ENCODE peak calls at places on chromosome 18, in seven cellular contexts. O is CD4-positive, CD25-positive, alpha-beta regulatory T cell; D is skeletal muscle cell; N is AG10803; R is neural progenitor cell; X is fibroblast of mammary gland; U is transverse colon. C is an unnamed sample.

GRCh38 chr18:49988101-49988500 is 174.8 kb upstream of the ACAA2 start:
- DNase-seq in D (no peak), R (no peak), U (no peak), N (no peak), X (no peak), O (no peak), C (no peak)

GRCh38 chr18:10343778-10344177 is 110.7 kb upstream of the APCDD1 start:
- DNase-seq in N (no peak), O (no peak), U (no peak), D (no peak), X (no peak), R (no peak), C (no peak)

GRCh38 chr18:23871410-23871809 is 143.1 kb upstream of the TTC39C start:
- DNase-seq in D (no peak), U (peak), N (no peak), R (peak), O (peak), X (no peak), C (no peak)

GRCh38 chr18:36688020-36688965 is 140.5 kb downstream of the TPGS2 start:
- DNase-seq in O (peak), D (no peak), X (peak), R (peak), N (peak), U (peak), C (peak)

GRCh38 chr18:28904789-28905364 is 727.9 kb upstream of the CDH2 start:
- DNase-seq in R (no peak), U (no peak), O (no peak), X (no peak), D (no peak), N (no peak), C (no peak)

GRCh38 chr18:22977847-22978701 is 44.9 kb downstream of the RBBP8 start:
- DNase-seq in N (peak), X (peak), D (peak), U (no peak), R (no peak), O (peak), C (peak)

GRCh38 chr18:61001138-61001537 is 332.1 kb upstream of the CDH20 start:
- DNase-seq in N (no peak), R (no peak), D (peak), U (no peak), O (no peak), X (peak), C (no peak)

GRCh38 chr18:75408554-75409506 is 18.7 kb downstream of the SMIM21 start:
- DNase-seq in O (no peak), R (no peak), X (peak), D (peak), N (peak), U (no peak), C (peak)

GRCh38 chr18:31064130-31064529 is 21.6 kb upstream of the DSC3 start:
- DNase-seq in U (no peak), N (no peak), X (peak), O (no peak), D (no peak), R (no peak), C (no peak)

GRCh38 chr18:13464432-13465125 is 246.0 kb downstream of the LDLRAD4 start:
- DNase-seq in D (no peak), X (no peak), N (no peak), U (peak), O (peak), R (no peak), C (no peak)

GRCh38 chr18:74689251-74689650 is 91.6 kb downstream of the ZNF407 start:
- DNase-seq in R (no peak), U (no peak), X (peak), O (no peak), N (peak), D (peak), C (peak)

GRCh38 chr18:459801-460200 is 40.7 kb downstream of the COLEC12 start:
- DNase-seq in D (no peak), X (peak), U (no peak), O (no peak), N (no peak), R (no peak), C (no peak)

DNA sequence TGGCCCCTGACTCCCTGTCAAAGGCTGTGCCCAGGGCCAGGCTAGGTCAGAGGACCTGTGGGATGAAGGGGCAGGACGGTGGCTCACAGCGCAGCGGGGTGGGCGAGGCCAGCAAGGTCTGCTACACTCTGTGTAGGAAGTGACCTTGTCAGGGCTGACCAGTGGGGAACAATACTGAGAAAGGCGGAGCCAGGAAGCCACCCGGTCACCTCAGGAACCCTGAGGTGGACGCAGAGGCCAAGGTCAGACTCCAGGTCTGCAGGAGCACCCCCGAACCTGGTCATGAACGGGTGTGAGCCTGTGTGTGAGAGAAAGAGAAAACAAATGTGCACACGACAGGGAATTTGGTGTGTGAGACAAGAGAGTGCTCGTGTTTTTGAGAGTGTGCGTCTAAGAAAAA is 72.3 kb downstream of the SMAD7 start:
- DNase-seq in D (no peak), N (no peak), X (no peak), U (no peak), O (no peak), R (no peak), C (no peak)
- H3K4me3 ChIP-seq in D (no peak), N (no peak), X (no peak), U (no peak), O (no peak), R (no peak), C (no peak)

DNA sequence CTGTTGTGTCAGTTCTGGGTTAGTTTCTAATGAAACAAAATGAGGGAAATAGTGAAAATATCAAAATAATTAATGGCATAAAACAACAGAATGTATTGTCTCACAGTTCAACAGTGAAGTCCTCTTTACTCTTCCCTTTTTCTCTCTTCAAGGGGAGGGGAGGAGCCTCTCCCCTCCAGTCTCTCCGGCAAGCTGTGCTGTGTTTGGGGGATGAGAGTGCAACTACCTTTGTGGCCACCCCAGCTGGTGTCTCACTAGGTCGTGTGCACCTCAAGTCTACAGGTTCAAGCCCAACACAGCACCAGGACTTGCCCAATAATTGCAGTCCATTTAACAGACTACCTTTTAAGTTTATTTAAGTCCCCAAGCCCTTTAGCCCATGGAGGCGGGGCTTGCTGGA is 271.7 kb upstream of the DOK6 start:
- DNase-seq in R (no peak), U (no peak), N (no peak), X (no peak), D (no peak), O (no peak), C (no peak)
- H3K4me3 ChIP-seq in R (no peak), U (no peak), N (no peak), X (no peak), D (no peak), O (no peak), C (peak)

GRCh38 chr18:12254820-12255511 is 805 bp downstream of the CIDEA start:
- DNase-seq in O (no peak), U (no peak), N (no peak), D (no peak), R (no peak), X (no peak), C (no peak)
- H3K4me3 ChIP-seq in O (no peak), U (no peak), N (no peak), D (no peak), R (peak), X (no peak), C (no peak)

GRCh38 chr18:76803814-76804213 is 18.5 kb upstream of the ZNF236 start:
- DNase-seq in U (peak), R (peak), X (peak), D (no peak), N (peak), O (peak), C (peak)
- H3K4me3 ChIP-seq in U (no peak), R (no peak), X (no peak), D (no peak), N (no peak), O (peak), C (no peak)

GRCh38 chr18:70172225-70172624 is 33.3 kb downstream of the RTTN start:
- DNase-seq in O (no peak), R (no peak), N (peak), D (no peak), X (peak), U (no peak), C (peak)

GRCh38 chr18:70169747-70170146 is 35.7 kb downstream of the RTTN start:
- DNase-seq in N (no peak), X (no peak), D (no peak), U (no peak), O (no peak), R (no peak), C (no peak)

GRCh38 chr18:70165936-70166335 is 39.6 kb downstream of the RTTN start:
- DNase-seq in R (no peak), U (no peak), D (no peak), X (no peak), O (no peak), N (no peak), C (no peak)

GRCh38 chr18:70166668-70167067 is 38.8 kb downstream of the RTTN start:
- DNase-seq in D (no peak), X (no peak), O (no peak), N (no peak), R (no peak), U (no peak), C (no peak)
- H3K4me3 ChIP-seq in D (no peak), X (no peak), O (peak), N (peak), R (no peak), U (no peak), C (peak)

GRCh38 chr18:11653521-11653920 is 35.5 kb upstream of the GNAL start:
- DNase-seq in D (no peak), X (no peak), O (no peak), U (no peak), R (no peak), N (no peak), C (no peak)

GRCh38 chr18:11655605-11655932 is 33.5 kb upstream of the GNAL start:
- DNase-seq in X (no peak), D (no peak), R (no peak), N (no peak), O (no peak), U (no peak), C (no peak)

GRCh38 chr18:11657152-11657551 is 31.9 kb upstream of the GNAL start:
- DNase-seq in O (no peak), N (no peak), U (no peak), X (no peak), D (no peak), R (no peak), C (no peak)

GRCh38 chr18:11657554-11657953 is 31.5 kb upstream of the GNAL start:
- DNase-seq in X (no peak), O (no peak), R (no peak), U (no peak), N (no peak), D (no peak), C (no peak)

DNA sequence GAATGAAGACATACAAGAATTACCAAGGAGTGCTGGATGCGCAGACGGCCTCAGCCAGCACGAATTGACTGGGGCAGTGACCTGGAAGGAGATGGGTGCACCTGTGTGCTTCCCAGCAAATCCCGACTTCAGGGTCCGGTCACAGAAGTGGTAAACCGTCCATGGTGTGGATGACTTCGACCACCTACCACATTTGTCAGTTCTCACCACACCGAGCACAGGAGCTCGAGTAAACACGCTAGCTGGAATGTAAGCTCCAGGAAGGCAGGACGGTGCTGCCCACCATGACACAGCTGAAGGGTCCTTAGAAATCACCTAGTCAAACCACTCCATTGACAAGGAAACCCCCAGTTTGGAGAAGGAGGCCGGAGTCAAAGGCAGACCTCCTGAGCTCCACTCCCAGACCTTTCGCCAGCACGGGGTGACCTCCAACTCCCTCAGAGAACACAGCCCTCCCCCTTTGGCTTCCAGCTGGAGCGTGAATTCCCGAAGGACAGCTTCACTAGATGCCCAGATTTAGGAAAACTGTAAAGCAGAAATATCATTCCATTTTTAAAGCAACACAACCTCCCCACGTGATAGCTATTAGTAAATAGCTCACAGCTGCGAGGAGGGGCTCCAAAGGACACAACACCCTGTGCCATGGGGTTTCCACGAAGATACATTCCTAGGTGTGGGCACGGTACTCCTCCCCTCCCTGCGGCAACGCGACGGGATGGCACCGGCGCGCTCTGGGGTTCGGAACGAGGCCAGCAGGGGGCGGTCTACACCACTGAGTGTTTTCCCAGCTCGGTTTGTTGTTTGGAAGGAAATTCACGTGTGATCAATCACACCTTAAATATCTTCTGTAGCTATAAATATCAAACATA is 34.1 kb upstream of the GNAL start:
- DNase-seq in N (peak), U (peak), D (no peak), O (peak), X (peak), R (peak), C (peak)
- H3K4me3 ChIP-seq in N (no peak), U (no peak), D (no peak), O (no peak), X (no peak), R (no peak), C (no peak)

C was measured in adipocyte.